ENCODE peak calls at places on chromosomes 5 and 9, in four cellular contexts. Z, U, G and Y are unnamed samples.

GRCh38 chr9:81256368-81256767 is 433.0 kb downstream of the TLE1 start:
- DNase-seq in U (no peak), G (no peak), Z (no peak), Y (no peak)

GRCh38 chr5:1176473-1177391 is 24.7 kb upstream of the SLC6A19 start:
- DNase-seq in Z (no peak), U (peak), G (no peak), Y (no peak)

GRCh38 chr9:76032652-76033373 is 142.3 kb downstream of the PCSK5 start:
- DNase-seq in Z (no peak), G (no peak), U (no peak), Y (no peak)

GRCh38 chr9:98146101-98146991 is 27.3 kb upstream of the TRIM14 start:
- DNase-seq in Z (no peak), U (peak), G (peak), Y (no peak)

GRCh38 chr5:169647566-169647965 is 10.5 kb downstream of the DOCK2 start:
- DNase-seq in Z (no peak), G (no peak), U (no peak), Y (no peak)

GRCh38 chr5:162995568-162995967 is 441.8 kb upstream of the CCNG1 start:
- DNase-seq in G (no peak), Z (no peak), U (no peak), Y (no peak)

GRCh38 chr5:73911761-73912393 is 285.9 kb downstream of the ARHGEF28 start:
- DNase-seq in Z (no peak), G (no peak), U (no peak), Y (no peak)

GRCh38 chr5:172616136-172616535 is 24.9 kb upstream of the NEURL1B start:
- DNase-seq in U (no peak), G (no peak), Z (no peak), Y (no peak)

GRCh38 chr5:118808441-118808840 is 179.9 kb downstream of the DTWD2 start:
- DNase-seq in Z (no peak), U (no peak), G (no peak), Y (no peak)

GRCh38 chr9:111108946-111109345 is 70.7 kb upstream of the LPAR1 start:
- DNase-seq in Z (no peak), U (no peak), G (no peak), Y (no peak)

GRCh38 chr5:39331993-39332392 is 32.3 kb downstream of the C9 start:
- DNase-seq in G (no peak), U (no peak), Z (no peak), Y (no peak)

GRCh38 chr9:134969401-134969800 is 51.7 kb upstream of the FCN1 start:
- DNase-seq in U (peak), G (peak), Z (no peak), Y (no peak)

GRCh38 chr5:179162351-179163235 is 102.4 kb downstream of the ZNF354C start:
- DNase-seq in G (peak), Z (no peak), U (peak), Y (no peak)

GRCh38 chr9:78468231-78468630 is 171.3 kb downstream of the PSAT1 start:
- DNase-seq in U (no peak), Z (no peak), G (no peak), Y (no peak)

GRCh38 chr5:136084698-136085097 is 47.9 kb upstream of the SMAD5 start:
- DNase-seq in Z (peak), G (no peak), U (no peak), Y (no peak)

GRCh38 chr5:31364881-31365636 is 166.8 kb downstream of the DROSHA start:
- DNase-seq in Z (no peak), G (no peak), U (no peak), Y (no peak)

GRCh38 chr9:133088146-133088750 is 26.5 kb downstream of the CEL start:
- DNase-seq in G (peak), U (no peak), Z (no peak), Y (no peak)

GRCh38 chr5:78506296-78507049 is 142.1 kb downstream of the LHFPL2 start:
- DNase-seq in Z (no peak), G (no peak), U (no peak), Y (no peak)

GRCh38 chr5:124438390-124439380 is 307.8 kb downstream of the ZNF608 start:
- DNase-seq in Z (no peak), U (no peak), G (no peak), Y (no peak)

GRCh38 chr5:77133061-77133758 is 46.1 kb upstream of the ZBED3 start:
- DNase-seq in U (no peak), Z (peak), G (no peak), Y (no peak)

GRCh38 chr5:74655206-74655605 is 14.7 kb upstream of the ENC1 start:
- DNase-seq in G (no peak), Z (no peak), U (no peak), Y (no peak)

GRCh38 chr9:75979362-75979761 is 88.9 kb downstream of the PCSK5 start:
- DNase-seq in Z (no peak), G (no peak), U (no peak), Y (no peak)

GRCh38 chr9:94719878-94720277 is 6.6 kb upstream of the AOPEP start:
- DNase-seq in Z (no peak), G (no peak), U (no peak), Y (no peak)

GRCh38 chr5:17022296-17022695 is 86.2 kb upstream of the MYO10 start:
- DNase-seq in G (no peak), U (no peak), Z (no peak), Y (no peak)

GRCh38 chr9:135341612-135342169 is 137.9 kb upstream of the PPP1R26 start:
- DNase-seq in Z (no peak), U (peak), G (peak), Y (no peak)

GRCh38 chr9:26975728-26976707 is 19.8 kb downstream of the IFT74 start:
- DNase-seq in U (no peak), Z (no peak), G (no peak), Y (peak)

GRCh38 chr5:111734597-111734996 is 22.4 kb downstream of the NREP start:
- DNase-seq in G (no peak), Z (no peak), U (no peak), Y (no peak)

GRCh38 chr9:138024131-138024530 is 146.5 kb downstream of the CACNA1B start:
- DNase-seq in Z (no peak), U (no peak), G (peak), Y (no peak)

GRCh38 chr9:129889936-129890717 is 54.9 kb downstream of the USP20 start:
- DNase-seq in Z (no peak), G (peak), U (peak), Y (no peak)

GRCh38 chr5:151651997-151652645 is 34.6 kb downstream of the SPARC start:
- DNase-seq in G (peak), U (peak), Z (peak), Y (peak)

GRCh38 chr9:13383216-13383615 is 103.7 kb upstream of the MPDZ start:
- DNase-seq in U (no peak), G (no peak), Z (no peak), Y (no peak)

GRCh38 chr9:109251080-109251775 is 69.6 kb downstream of the EPB41L4B start:
- DNase-seq in Z (no peak), U (peak), G (peak), Y (no peak)

GRCh38 chr5:158770506-158770905 is 329.2 kb downstream of the EBF1 start:
- DNase-seq in Z (no peak), U (no peak), G (no peak), Y (no peak)

GRCh38 chr5:62886603-62887315 is 308.1 kb downstream of the LRRC70 start:
- DNase-seq in G (no peak), U (no peak), Z (no peak), Y (no peak)

DNA sequence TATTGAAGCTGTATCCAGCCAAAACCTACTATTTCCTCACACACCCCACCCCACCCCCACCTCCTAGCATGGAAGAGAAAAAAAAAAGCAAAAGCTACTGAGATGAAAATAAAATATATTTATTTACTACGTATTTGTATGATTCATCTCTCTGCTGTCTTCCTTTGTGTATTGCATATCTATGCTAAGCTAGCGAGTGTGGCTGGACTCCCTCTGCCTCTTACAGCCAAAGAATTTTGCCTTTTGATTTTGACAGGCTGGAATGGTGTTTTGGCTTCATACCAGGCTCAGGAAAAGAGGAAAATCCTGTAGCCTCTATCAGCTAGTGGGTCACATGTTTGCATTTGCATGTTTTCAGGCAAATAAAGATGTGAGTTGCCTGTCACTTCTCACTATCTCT is 2.2 kb downstream of the ABLIM3 start:
- DNase-seq in Z (peak), G (no peak), U (no peak), Y (no peak)
- H3K27ac ChIP-seq in Z (peak), G (no peak), U (peak), Y (no peak)

GRCh38 chr9:20436475-20437195 is 185.7 kb downstream of the MLLT3 start:
- DNase-seq in U (no peak), G (no peak), Z (no peak), Y (no peak)
- H3K27ac ChIP-seq in U (no peak), G (no peak), Z (no peak), Y (no peak)

GRCh38 chr9:90905079-90905478 is 103.5 kb downstream of the SYK start:
- DNase-seq in U (peak), G (peak), Z (no peak), Y (no peak)
- H3K27ac ChIP-seq in U (no peak), G (no peak), Z (no peak), Y (no peak)

DNA sequence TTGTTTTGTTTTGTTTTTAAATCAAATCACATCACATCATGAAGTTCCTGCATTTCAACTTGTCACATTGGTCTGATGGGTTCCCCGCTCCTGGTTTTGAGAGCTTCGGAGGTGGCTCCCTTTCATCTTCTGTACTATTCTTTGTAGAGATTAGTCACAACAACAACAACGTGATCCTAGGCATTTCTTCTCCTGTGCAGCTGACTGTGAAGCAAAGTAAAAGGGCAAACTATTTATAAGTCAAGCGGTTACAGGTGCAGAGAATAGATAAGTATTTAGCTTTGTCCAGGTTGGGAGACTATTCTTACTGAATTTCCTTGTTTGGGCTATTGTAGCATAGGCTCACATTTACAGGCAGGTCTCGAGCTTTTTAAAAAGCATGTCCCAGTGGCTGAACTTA is 197.7 kb upstream of the CDKN2B start:
- DNase-seq in U (no peak), G (no peak), Z (no peak), Y (no peak)
- H3K27ac ChIP-seq in U (no peak), G (no peak), Z (no peak), Y (no peak)

GRCh38 chr5:116573617-116574431 is 799 bp downstream of the SEMA6A start:
- DNase-seq in U (peak), Z (peak), G (peak), Y (peak)

GRCh38 chr5:116574682-116575634 is at the start of gene SEMA6A:
- DNase-seq in U (peak), Z (peak), G (peak), Y (peak)

GRCh38 chr5:116573279-116573616 is 1.4 kb downstream of the SEMA6A start:
- DNase-seq in U (peak), Z (peak), G (peak), Y (peak)

GRCh38 chr5:116571568-116572321 is 2.9 kb downstream of the SEMA6A start:
- DNase-seq in U (no peak), G (no peak), Z (no peak), Y (no peak)

GRCh38 chr5:116572375-116573278 is 2.0 kb downstream of the SEMA6A start:
- DNase-seq in U (peak), Z (peak), G (peak), Y (peak)
- H3K27ac ChIP-seq in U (peak), Z (no peak), G (peak), Y (peak)